ENCODE peak calls at places on chromosomes 11 and 22, in seven cellular contexts. One of them, this sample, is unnamed.

GRCh38 chr22:37563153-37564081 is 3.1 kb downstream of the CDC42EP1 start:
- DNase-seq in activated CD8-positive, alpha-beta memory T cell treated with anti-CD3 and anti-CD28 coated beads, Interleukin-2, amount 50 U/mL, for 48 hours: no peak
- DNase-seq in activated T-cell treated with anti-CD3 and anti-CD28 coated beads for 48 hours: no peak
- DNase-seq in AG09309: peak
- DNase-seq in AML-193: no peak
- DNase-seq in ACHN: peak
- DNase-seq in Right ventricle myocardium superior: peak
- DNase-seq in this sample: no peak

GRCh38 chr11:16812274-16812673 is 73.8 kb downstream of the C11orf58 start:
- DNase-seq in Right ventricle myocardium superior: no peak
- DNase-seq in activated CD8-positive, alpha-beta memory T cell treated with anti-CD3 and anti-CD28 coated beads, Interleukin-2, amount 50 U/mL, for 48 hours: no peak
- DNase-seq in activated T-cell treated with anti-CD3 and anti-CD28 coated beads for 48 hours: no peak
- DNase-seq in ACHN: no peak
- DNase-seq in AG09309: no peak
- DNase-seq in AML-193: no peak
- DNase-seq in this sample: no peak

GRCh38 chr11:83865636-83866461 is 579.7 kb upstream of the CCDC90B start:
- DNase-seq in AML-193: no peak
- DNase-seq in AG09309: no peak
- DNase-seq in activated T-cell treated with anti-CD3 and anti-CD28 coated beads for 48 hours: no peak
- DNase-seq in Right ventricle myocardium superior: no peak
- DNase-seq in ACHN: no peak
- DNase-seq in activated CD8-positive, alpha-beta memory T cell treated with anti-CD3 and anti-CD28 coated beads, Interleukin-2, amount 50 U/mL, for 48 hours: no peak
- DNase-seq in this sample: no peak

GRCh38 chr11:120375076-120375475 is 38.9 kb downstream of the ARHGEF12 start:
- DNase-seq in AG09309: no peak
- DNase-seq in Right ventricle myocardium superior: no peak
- DNase-seq in activated T-cell treated with anti-CD3 and anti-CD28 coated beads for 48 hours: no peak
- DNase-seq in ACHN: no peak
- DNase-seq in AML-193: no peak
- DNase-seq in activated CD8-positive, alpha-beta memory T cell treated with anti-CD3 and anti-CD28 coated beads, Interleukin-2, amount 50 U/mL, for 48 hours: no peak
- DNase-seq in this sample: no peak

GRCh38 chr11:132456735-132457328 is 1075.5 kb downstream of the OPCML start:
- DNase-seq in activated CD8-positive, alpha-beta memory T cell treated with anti-CD3 and anti-CD28 coated beads, Interleukin-2, amount 50 U/mL, for 48 hours: no peak
- DNase-seq in AML-193: no peak
- DNase-seq in activated T-cell treated with anti-CD3 and anti-CD28 coated beads for 48 hours: no peak
- DNase-seq in Right ventricle myocardium superior: no peak
- DNase-seq in ACHN: no peak
- DNase-seq in AG09309: no peak
- DNase-seq in this sample: no peak

GRCh38 chr11:113137735-113138529 is 176.5 kb upstream of the TTC12 start:
- DNase-seq in AG09309: no peak
- DNase-seq in AML-193: no peak
- DNase-seq in activated CD8-positive, alpha-beta memory T cell treated with anti-CD3 and anti-CD28 coated beads, Interleukin-2, amount 50 U/mL, for 48 hours: no peak
- DNase-seq in Right ventricle myocardium superior: no peak
- DNase-seq in activated T-cell treated with anti-CD3 and anti-CD28 coated beads for 48 hours: no peak
- DNase-seq in ACHN: no peak
- DNase-seq in this sample: no peak

GRCh38 chr11:44539971-44540370 is 25.5 kb upstream of the CD82 start:
- DNase-seq in ACHN: no peak
- DNase-seq in Right ventricle myocardium superior: no peak
- DNase-seq in activated T-cell treated with anti-CD3 and anti-CD28 coated beads for 48 hours: no peak
- DNase-seq in activated CD8-positive, alpha-beta memory T cell treated with anti-CD3 and anti-CD28 coated beads, Interleukin-2, amount 50 U/mL, for 48 hours: no peak
- DNase-seq in AML-193: no peak
- DNase-seq in AG09309: no peak
- DNase-seq in this sample: no peak

GRCh38 chr11:74278721-74279148 is 32.7 kb downstream of the P4HA3 start:
- DNase-seq in ACHN: peak
- DNase-seq in AML-193: no peak
- DNase-seq in activated CD8-positive, alpha-beta memory T cell treated with anti-CD3 and anti-CD28 coated beads, Interleukin-2, amount 50 U/mL, for 48 hours: no peak
- DNase-seq in AG09309: peak
- DNase-seq in Right ventricle myocardium superior: peak
- DNase-seq in activated T-cell treated with anti-CD3 and anti-CD28 coated beads for 48 hours: no peak
- DNase-seq in this sample: no peak

GRCh38 chr11:61923166-61924015 is 6.0 kb upstream of the RAB3IL1 start:
- DNase-seq in activated T-cell treated with anti-CD3 and anti-CD28 coated beads for 48 hours: no peak
- DNase-seq in activated CD8-positive, alpha-beta memory T cell treated with anti-CD3 and anti-CD28 coated beads, Interleukin-2, amount 50 U/mL, for 48 hours: no peak
- DNase-seq in Right ventricle myocardium superior: peak
- DNase-seq in AG09309: no peak
- DNase-seq in AML-193: no peak
- DNase-seq in ACHN: no peak
- DNase-seq in this sample: no peak

GRCh38 chr22:36328635-36329216 is 59.0 kb downstream of the MYH9 start:
- DNase-seq in activated T-cell treated with anti-CD3 and anti-CD28 coated beads for 48 hours: no peak
- DNase-seq in AG09309: peak
- DNase-seq in activated CD8-positive, alpha-beta memory T cell treated with anti-CD3 and anti-CD28 coated beads, Interleukin-2, amount 50 U/mL, for 48 hours: peak
- DNase-seq in ACHN: peak
- DNase-seq in Right ventricle myocardium superior: no peak
- DNase-seq in AML-193: no peak
- DNase-seq in this sample: no peak

GRCh38 chr22:40609216-40609615 is 27.3 kb downstream of the MRTFA start:
- DNase-seq in activated T-cell treated with anti-CD3 and anti-CD28 coated beads for 48 hours: no peak
- DNase-seq in ACHN: no peak
- DNase-seq in AML-193: no peak
- DNase-seq in activated CD8-positive, alpha-beta memory T cell treated with anti-CD3 and anti-CD28 coated beads, Interleukin-2, amount 50 U/mL, for 48 hours: no peak
- DNase-seq in AG09309: no peak
- DNase-seq in Right ventricle myocardium superior: no peak
- DNase-seq in this sample: no peak

GRCh38 chr11:67303989-67304411 is 670 bp downstream of the SSH3 start:
- DNase-seq in Right ventricle myocardium superior: peak
- DNase-seq in ACHN: no peak
- DNase-seq in AML-193: no peak
- DNase-seq in activated T-cell treated with anti-CD3 and anti-CD28 coated beads for 48 hours: peak
- DNase-seq in activated CD8-positive, alpha-beta memory T cell treated with anti-CD3 and anti-CD28 coated beads, Interleukin-2, amount 50 U/mL, for 48 hours: no peak
- DNase-seq in AG09309: no peak
- DNase-seq in this sample: no peak

GRCh38 chr11:67083786-67084366 is 27.2 kb downstream of the RHOD start:
- DNase-seq in activated T-cell treated with anti-CD3 and anti-CD28 coated beads for 48 hours: no peak
- DNase-seq in ACHN: no peak
- DNase-seq in AG09309: no peak
- DNase-seq in activated CD8-positive, alpha-beta memory T cell treated with anti-CD3 and anti-CD28 coated beads, Interleukin-2, amount 50 U/mL, for 48 hours: no peak
- DNase-seq in AML-193: no peak
- DNase-seq in Right ventricle myocardium superior: no peak
- DNase-seq in this sample: no peak

GRCh38 chr11:74009675-74010305 is 905 bp upstream of the UCP3 start:
- DNase-seq in Right ventricle myocardium superior: no peak
- DNase-seq in activated CD8-positive, alpha-beta memory T cell treated with anti-CD3 and anti-CD28 coated beads, Interleukin-2, amount 50 U/mL, for 48 hours: peak
- DNase-seq in activated T-cell treated with anti-CD3 and anti-CD28 coated beads for 48 hours: no peak
- DNase-seq in AG09309: no peak
- DNase-seq in ACHN: no peak
- DNase-seq in AML-193: no peak
- DNase-seq in this sample: no peak